ENCODE peak calls at places on chromosomes 5 and 9, in nine cellular contexts. N is AG10803; R is neural progenitor cell; C is psoas muscle; Q is CD4-positive, alpha-beta T cell; B is GM12878; O is AG04450; D is AG04449; G is mammary epithelial cell. J is an unnamed sample.

GRCh38 chr9:83387401-83388185 is 150.6 kb downstream of the FRMD3 start:
- DNase-seq in G (no peak), O (no peak), D (no peak), R (no peak), B (no peak), C (no peak), Q (no peak), N (no peak), J (no peak)

GRCh38 chr9:78297672-78297961 is 692 bp downstream of the PSAT1 start:
- DNase-seq in G (no peak), R (no peak), Q (no peak), B (no peak), C (no peak), O (no peak), D (no peak), N (peak; percentile 17), J (no peak)

GRCh38 chr9:16318516-16319060 is 551.9 kb downstream of the BNC2 start:
- DNase-seq in G (no peak), O (no peak), B (no peak), D (no peak), R (no peak), C (no peak), N (no peak), Q (no peak), J (no peak)

GRCh38 chr9:133046900-133047295 is 14.9 kb upstream of the CEL start:
- DNase-seq in B (no peak), G (no peak), D (no peak), O (no peak), R (no peak), N (no peak), C (no peak), Q (no peak), J (no peak)

GRCh38 chr5:9361835-9362234 is 184.0 kb downstream of the SEMA5A start:
- DNase-seq in G (peak; percentile 66), D (no peak), C (no peak), N (peak; percentile 30), Q (no peak), R (peak; percentile 86), O (no peak), B (peak; percentile 96), J (no peak)

GRCh38 chr5:74598731-74599624 is 41.5 kb downstream of the ENC1 start:
- DNase-seq in Q (no peak), B (no peak), N (no peak), O (peak; percentile 29), C (no peak), D (no peak), R (no peak), G (no peak), J (no peak)

GRCh38 chr5:143105216-143105905 is 298.1 kb downstream of the NR3C1 start:
- DNase-seq in B (no peak), R (no peak), G (no peak), O (no peak), D (no peak), N (no peak), C (no peak), Q (no peak), J (no peak)

GRCh38 chr5:179793470-179794139 is at the start of gene LTC4S:
- DNase-seq in C (peak; percentile 86), B (no peak), R (no peak), G (no peak), N (peak; percentile 77), O (no peak), D (no peak), Q (peak; percentile 60), J (no peak)

GRCh38 chr5:333945-334344 is 12.4 kb downstream of the AHRR start:
- DNase-seq in R (no peak), D (no peak), N (no peak), O (no peak), C (no peak), Q (no peak), B (no peak), G (no peak), J (no peak)

GRCh38 chr9:128819716-128820664 is 1.7 kb downstream of the ENDOG start:
- DNase-seq in Q (no peak), D (no peak), N (peak; percentile 49), C (peak; percentile 49), O (no peak), B (no peak), G (no peak), R (peak; percentile 25), J (no peak)

GRCh38 chr5:74309050-74309449 is 331.5 kb downstream of the ENC1 start:
- DNase-seq in D (no peak), G (no peak), R (no peak), N (no peak), Q (no peak), C (no peak), B (no peak), O (no peak), J (no peak)

GRCh38 chr9:132578367-132578932 is 4.0 kb upstream of the BARHL1 start:
- DNase-seq in B (no peak), Q (no peak), D (no peak), G (no peak), C (no peak), O (no peak), N (no peak), R (no peak), J (no peak)

GRCh38 chr5:43179836-43180235 is 12.2 kb upstream of the NIM1K start:
- DNase-seq in D (no peak), G (no peak), R (no peak), N (no peak), C (no peak), B (no peak), O (no peak), Q (no peak), J (no peak)

GRCh38 chr5:90803891-90804290 is 245.3 kb downstream of the ADGRV1 start:
- DNase-seq in C (no peak), N (peak; percentile 20), R (no peak), Q (no peak), D (no peak), G (peak; percentile 38), B (no peak), O (no peak), J (no peak)

GRCh38 chr9:36144322-36145206 is 8.0 kb downstream of the GLIPR2 start:
- DNase-seq in Q (no peak), C (no peak), N (no peak), O (no peak), R (no peak), G (no peak), D (no peak), B (no peak), J (no peak)

GRCh38 chr5:73170522-73170921 is 2.5 kb upstream of the TMEM174 start:
- DNase-seq in C (no peak), G (no peak), O (no peak), Q (no peak), B (no peak), N (no peak), R (peak; percentile 73), D (no peak), J (no peak)
- TF ChIP-seq CTCF in C (peak; percentile 37), G (peak; percentile 61), O (peak; percentile 46), Q (no peak), B (peak; percentile 40), N (peak; percentile 46), R (peak; percentile 80), D (peak; percentile 32), J (no peak)

DNA sequence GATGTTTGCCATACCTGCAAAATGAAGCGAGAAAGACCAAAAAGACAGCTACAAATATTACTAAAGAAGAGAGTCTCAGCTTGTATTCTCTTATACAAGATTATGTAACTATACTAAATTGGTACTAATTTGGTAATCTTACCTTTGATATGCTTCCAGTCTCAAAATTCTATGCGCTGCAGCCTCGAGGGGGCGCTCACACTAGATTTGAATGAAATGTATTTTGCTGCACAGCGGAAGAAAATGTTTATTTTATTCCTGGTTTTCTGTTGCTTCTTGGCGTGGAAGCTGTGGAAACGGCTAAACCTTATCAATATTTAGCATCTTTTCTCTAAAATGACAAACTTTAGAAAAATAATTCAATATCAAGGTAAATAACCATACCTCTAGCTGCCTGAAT is 267.0 kb upstream of the NUDT12 start:
- DNase-seq in D (no peak), C (no peak), G (no peak), N (no peak), B (no peak), O (no peak), Q (no peak), R (peak; percentile 38), J (no peak)
- TF ChIP-seq CTCF in D (no peak), C (no peak), G (peak; percentile 16), N (peak; percentile 4), B (peak; percentile 41), O (peak; percentile 37), Q (no peak), R (peak; percentile 81), J (peak; percentile 48)

GRCh38 chr5:168211245-168211644 is 80.2 kb upstream of the WWC1 start:
- DNase-seq in B (no peak), N (no peak), D (no peak), C (no peak), G (no peak), R (no peak), O (no peak), Q (no peak), J (no peak)
- TF ChIP-seq CTCF in B (no peak), N (no peak), D (no peak), C (no peak), G (no peak), R (no peak), O (no peak), Q (no peak), J (no peak)

DNA sequence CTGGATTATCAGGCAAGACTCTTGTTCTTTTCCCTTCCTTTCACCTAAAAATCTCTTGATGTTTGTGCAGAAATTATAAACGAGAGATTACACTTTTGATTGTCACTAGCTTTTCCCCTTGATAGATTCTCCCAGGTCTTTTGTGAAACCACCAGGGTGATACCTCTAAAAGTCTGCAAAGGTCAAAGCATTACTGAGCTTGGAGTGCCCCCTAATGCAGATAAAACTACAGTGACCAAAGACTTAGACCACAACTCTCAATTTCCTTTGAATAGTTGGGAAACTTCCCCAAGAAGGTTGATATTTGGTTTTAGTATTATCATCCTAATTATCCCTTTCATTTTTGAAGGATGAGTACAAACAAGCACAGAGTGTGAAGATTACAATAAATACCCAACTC is 173.1 kb downstream of the CYLC2 start:
- DNase-seq in O (no peak), G (no peak), Q (no peak), D (no peak), N (no peak), B (no peak), R (no peak), C (no peak), J (no peak)
- TF ChIP-seq CTCF in O (no peak), G (no peak), Q (no peak), D (no peak), N (no peak), B (no peak), R (peak; percentile 15), C (no peak), J (no peak)